ENCODE peak calls at places on chromosomes 4 and X, in five cellular contexts. L, S, N, Y and I are unnamed samples.
A peak's percentile ranks its signal among the peaks of the same experiment; 100 is the strongest.

GRCh38 chrX:1411331-1411730 is 19.4 kb upstream of the SLC25A6 start:
- DNase-seq in L (no peak), S (peak; percentile 32), N (no peak), Y (no peak), I (no peak)

GRCh38 chr4:119743644-119744043 is 115.0 kb upstream of the PDE5A start:
- DNase-seq in L (no peak), S (no peak), N (no peak), Y (no peak), I (no peak)

GRCh38 chr4:14749910-14750309 is 252.4 kb upstream of the CPEB2 start:
- DNase-seq in L (no peak), S (peak; percentile 45), N (peak; percentile 28), Y (no peak), I (peak; percentile 60)

GRCh38 chrX:154010330-154011087 is 9.2 kb downstream of the IRAK1 start:
- DNase-seq in L (no peak), S (peak; percentile 56), N (no peak), Y (no peak), I (no peak)

GRCh38 chr4:128517739-128518510 is 230.3 kb upstream of the PGRMC2 start:
- DNase-seq in L (peak; percentile 89), S (no peak), N (peak; percentile 14), Y (no peak), I (peak; percentile 44)

GRCh38 chrX:15395794-15396193 is 11.6 kb upstream of the VEGFD start:
- DNase-seq in L (no peak), S (no peak), N (no peak), Y (no peak), I (no peak)

GRCh38 chr4:126807132-126807531 is 825.6 kb upstream of the INTU start:
- DNase-seq in L (no peak), S (no peak), N (no peak), Y (no peak), I (no peak)

GRCh38 chr4:147003956-147004580 is 58.4 kb upstream of the TTC29 start:
- DNase-seq in L (no peak), S (no peak), N (no peak), Y (no peak), I (no peak)

GRCh38 chr4:151866266-151866918 is 105.6 kb upstream of the GATB start:
- DNase-seq in L (no peak), S (no peak), N (no peak), Y (no peak), I (no peak)

GRCh38 chrX:17529349-17529748 is 154.3 kb downstream of the NHS start:
- DNase-seq in L (no peak), S (no peak), N (no peak), Y (no peak), I (no peak)

GRCh38 chr4:21304061-21304541 is 603.8 kb downstream of the PACRGL start:
- DNase-seq in L (no peak), S (peak; percentile 43), N (no peak), Y (no peak), I (peak; percentile 43)

GRCh38 chr4:169362607-169363006 is 91.9 kb upstream of the SH3RF1 start:
- DNase-seq in L (no peak), S (no peak), N (no peak), Y (no peak), I (no peak)

GRCh38 chr4:22692736-22693135 is at the start of gene GBA3:
- DNase-seq in L (no peak), S (no peak), N (peak; percentile 48), Y (no peak), I (no peak)

GRCh38 chr4:13912966-13913365 is 285.4 kb upstream of the BOD1L1 start:
- DNase-seq in L (no peak), S (no peak), N (no peak), Y (no peak), I (no peak)

GRCh38 chrX:153349952-153350351 is 16.0 kb downstream of the ZNF275 start:
- DNase-seq in L (no peak), S (no peak), N (no peak), Y (no peak), I (no peak)

GRCh38 chr4:126018274-126018673 is 703.5 kb downstream of the FAT4 start:
- DNase-seq in L (no peak), S (no peak), N (no peak), Y (no peak), I (no peak)

GRCh38 chrX:9770319-9770718 is 4.7 kb upstream of the GPR143 start:
- DNase-seq in L (no peak), S (no peak), N (no peak), Y (no peak), I (no peak)

GRCh38 chr4:181504846-181505374 is 738.3 kb upstream of the TENM3 start:
- DNase-seq in L (no peak), S (no peak), N (no peak), Y (no peak), I (no peak)

GRCh38 chr4:5050520-5050955 is 742 bp upstream of the STK32B start:
- DNase-seq in L (no peak), S (peak; percentile 73), N (peak; percentile 54), Y (peak; percentile 13), I (peak; percentile 77)

GRCh38 chr4:27318740-27319139 is 458.1 kb downstream of the STIM2 start:
- DNase-seq in L (no peak), S (no peak), N (peak; percentile 47), Y (no peak), I (no peak)

GRCh38 chr4:28117067-28117756 is 1256.6 kb downstream of the STIM2 start:
- DNase-seq in L (no peak), S (no peak), N (no peak), Y (no peak), I (no peak)

GRCh38 chr4:84660606-84661005 is 77.7 kb downstream of the CDS1 start:
- DNase-seq in L (no peak), S (no peak), N (no peak), Y (no peak), I (no peak)

GRCh38 chr4:10018818-10019438 is 2.4 kb downstream of the SLC2A9 start:
- DNase-seq in L (peak; percentile 76), S (peak; percentile 98), N (peak; percentile 97), Y (peak; percentile 93), I (peak; percentile 95)

GRCh38 chr4:141587897-141588296 is 48.5 kb upstream of the IL15 start:
- DNase-seq in L (no peak), S (no peak), N (no peak), Y (no peak), I (no peak)

DNA sequence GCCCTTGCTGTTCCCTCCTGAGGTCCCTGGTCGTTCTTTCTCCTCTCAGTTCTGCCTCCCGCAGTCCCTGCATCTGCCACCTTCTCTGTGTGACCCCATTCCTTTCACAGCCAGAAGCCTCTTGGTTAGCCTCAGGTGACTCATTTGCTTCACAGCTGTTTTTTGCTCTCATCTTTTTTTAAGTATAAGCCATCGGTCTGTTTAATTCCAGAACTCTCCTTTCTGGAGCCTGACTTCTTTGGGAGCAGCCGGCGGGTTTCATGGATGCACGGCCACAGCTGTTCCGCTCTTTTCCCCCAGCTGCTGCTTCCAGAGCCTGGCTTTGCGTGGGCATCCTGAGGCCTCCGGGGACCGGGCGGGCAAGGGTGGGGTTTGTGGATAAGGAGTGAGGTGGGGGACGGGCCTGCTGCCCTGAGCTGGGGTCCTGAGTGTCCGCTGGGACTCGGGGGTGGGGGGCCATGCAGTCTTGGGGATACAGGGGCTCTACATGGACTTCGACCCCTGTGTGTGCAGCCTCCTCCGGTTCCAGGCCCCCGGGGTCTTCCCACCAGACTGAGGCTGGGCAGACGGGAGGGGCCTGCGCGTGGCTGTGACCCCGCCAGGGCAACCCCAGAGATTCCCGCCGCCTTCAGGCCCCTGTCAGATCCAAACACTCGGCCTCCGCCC is 46.7 kb downstream of the PCGF3 start:
- DNase-seq in L (no peak), S (peak; percentile 41), N (no peak), Y (no peak), I (no peak)
- H3K4me3 ChIP-seq in L (no peak overlapping the region), S (no peak overlapping the region), N (no peak overlapping the region), Y (no peak overlapping the region), I (no peak overlapping the region)

GRCh38 chrX:129933700-129934099 is 27.7 kb downstream of the UTP14A start:
- DNase-seq in L (no peak), S (no peak), N (no peak), Y (no peak), I (no peak)

GRCh38 chrX:129932792-129933321 is 26.9 kb downstream of the UTP14A start:
- DNase-seq in L (no peak), S (peak; percentile 48), N (peak; percentile 26), Y (no peak), I (no peak)

GRCh38 chrX:129931411-129932136 is 25.6 kb downstream of the UTP14A start:
- DNase-seq in L (peak; percentile 55), S (peak; percentile 95), N (peak; percentile 93), Y (peak; percentile 21), I (peak; percentile 88)

GRCh38 chrX:129932137-129932791 is 26.3 kb downstream of the UTP14A start:
- DNase-seq in L (peak; percentile 38), S (peak; percentile 94), N (peak; percentile 92), Y (peak; percentile 52), I (peak; percentile 89)

GRCh38 chrX:129930941-129931410 is 25.0 kb downstream of the UTP14A start:
- DNase-seq in L (no peak), S (no peak), N (no peak), Y (no peak), I (no peak)
- H3K4me3 ChIP-seq in L (peak overlapping the region; percentile 56), S (peak overlapping the region; percentile 61), N (peak overlapping the region; percentile 13), Y (peak overlapping the region; percentile 61), I (peak overlapping the region; percentile 53)

GRCh38 chr4:41541697-41542096 is 3.7 kb downstream of the LIMCH1 start:
- DNase-seq in L (peak; percentile 31), S (no peak), N (no peak), Y (no peak), I (no peak)

GRCh38 chr4:41538017-41538733 is at the start of gene LIMCH1:
- DNase-seq in L (no peak), S (peak; percentile 49), N (peak; percentile 11), Y (no peak), I (no peak)

GRCh38 chr4:41540687-41541086 is 2.7 kb downstream of the LIMCH1 start:
- DNase-seq in L (no peak), S (no peak), N (no peak), Y (no peak), I (no peak)

GRCh38 chr4:41538887-41539498 is 1.0 kb downstream of the LIMCH1 start:
- DNase-seq in L (peak; percentile 19), S (no peak), N (no peak), Y (no peak), I (no peak)

GRCh38 chr4:41539711-41540110 is 1.8 kb downstream of the LIMCH1 start:
- DNase-seq in L (no peak), S (no peak), N (no peak), Y (no peak), I (no peak)
- H3K4me3 ChIP-seq in L (no peak overlapping the region), S (peak overlapping the region; percentile 41), N (no peak overlapping the region), Y (no peak overlapping the region), I (no peak overlapping the region)

GRCh38 chrX:40878821-40879571 is 143.7 kb upstream of the MED14 start:
- DNase-seq in L (no peak), S (no peak), N (no peak), Y (no peak), I (no peak)

GRCh38 chrX:40883021-40883619 is 147.8 kb upstream of the MED14 start:
- DNase-seq in L (no peak), S (no peak), N (no peak), Y (no peak), I (no peak)

GRCh38 chrX:40880712-40881111 is 145.4 kb upstream of the MED14 start:
- DNase-seq in L (no peak), S (no peak), N (no peak), Y (no peak), I (no peak)

GRCh38 chrX:40877869-40878268 is 142.5 kb upstream of the MED14 start:
- DNase-seq in L (no peak), S (no peak), N (no peak), Y (peak; percentile 45), I (no peak)
- H3K4me3 ChIP-seq in L (no peak overlapping the region), S (peak overlapping the region; percentile 14), N (no peak overlapping the region), Y (no peak overlapping the region), I (no peak overlapping the region)